ENCODE peak calls at places on chromosomes 13 and 19, in four cellular contexts. T is A549; B is stimulated activated naive CD4-positive, alpha-beta T cell; X is naive thymus-derived CD8-positive, alpha-beta T cell. A is an unnamed sample.

GRCh38 chr19:18340990-18341868 is 831 bp downstream of the PGPEP1 start:
- DNase-seq in B (peak; percentile 31), X (peak; percentile 41), T (no peak), A (peak; percentile 34)

GRCh38 chr13:50124536-50125305 is 109.5 kb downstream of the KCNRG start:
- DNase-seq in T (peak; percentile 88), B (peak; percentile 96), X (peak; percentile 90), A (peak; percentile 95)

GRCh38 chr13:34931572-34931971 is 10.5 kb upstream of the NBEA start:
- DNase-seq in X (no peak), B (no peak), T (no peak), A (no peak)

GRCh38 chr13:107865643-107866006 is 349.7 kb downstream of the LIG4 start:
- DNase-seq in B (no peak), X (no peak), T (no peak), A (no peak)

GRCh38 chr13:24071016-24071415 is 89.5 kb upstream of the SPATA13 start:
- DNase-seq in X (no peak), T (no peak), B (no peak), A (no peak)

GRCh38 chr13:21074601-21075302 is 13.4 kb upstream of the LATS2 start:
- DNase-seq in T (no peak), B (no peak), X (no peak), A (peak; percentile 33)

GRCh38 chr13:83780201-83780600 is 102.1 kb downstream of the SLITRK1 start:
- DNase-seq in X (no peak), B (no peak), T (no peak), A (no peak)

GRCh38 chr13:77714119-77714755 is 16.8 kb downstream of the SLAIN1 start:
- DNase-seq in T (no peak), B (no peak), X (no peak), A (no peak)

GRCh38 chr19:12749938-12750521 is 1.6 kb upstream of the BEST2 start:
- DNase-seq in B (no peak), T (no peak), X (no peak), A (no peak)

A was measured in CD4-positive, alpha-beta memory T cell.